ENCODE peak calls at places on chromosomes 3 and 15, in six cellular contexts. U is GM12878, V is SK-N-SH, D is H1, J is endothelial cell of umbilical vein, A is HCT116. N is an unnamed sample. For H4K20me1, the result is how much of the 10 kb centered on the place peaks cover.

GRCh38 chr3:32200991-32201758 is 37.3 kb upstream of the CMTM8 start:
- DNase-seq in J (peak), D (no peak), A (no peak), V (no peak), U (no peak), N (no peak)

GRCh38 chr3:72345237-72345878 is 502.9 kb downstream of the SHQ1 start:
- DNase-seq in V (no peak), A (no peak), J (no peak), D (no peak), U (no peak), N (no peak)

GRCh38 chr15:49900036-49900435 is 219.0 kb downstream of the ATP8B4 start:
- DNase-seq in D (no peak), A (no peak), U (no peak), J (no peak), V (no peak), N (no peak)

GRCh38 chr3:126478581-126479310 is 3.1 kb upstream of the ZXDC start:
- DNase-seq in A (no peak), J (no peak), U (no peak), V (no peak), D (no peak), N (no peak)

GRCh38 chr15:51144021-51144532 is 49.4 kb upstream of the TNFAIP8L3 start:
- DNase-seq in D (no peak), V (no peak), U (no peak), A (peak), J (peak), N (peak)

GRCh38 chr3:109372639-109373038 is 35.3 kb upstream of the DPPA4 start:
- DNase-seq in A (no peak), D (no peak), U (no peak), J (no peak), V (no peak), N (no peak)

GRCh38 chr3:31911643-31912042 is 69.4 kb downstream of the OSBPL10 start:
- DNase-seq in V (no peak), A (no peak), D (no peak), U (no peak), J (no peak), N (no peak)

GRCh38 chr3:72782521-72782920 is 65.7 kb downstream of the SHQ1 start:
- DNase-seq in J (no peak), U (no peak), D (no peak), V (no peak), A (no peak), N (no peak)

GRCh38 chr3:130820976-130821375 is 72.9 kb upstream of the ATP2C1 start:
- DNase-seq in D (no peak), U (no peak), A (peak), V (no peak), J (peak), N (no peak)

GRCh38 chr3:107372506-107372905 is 4.7 kb upstream of the CCDC54 start:
- DNase-seq in D (no peak), J (no peak), U (no peak), A (no peak), V (no peak), N (no peak)

GRCh38 chr15:90322531-90322930 is 29.6 kb upstream of the ZNF774 start:
- DNase-seq in V (no peak), A (no peak), J (no peak), U (no peak), D (no peak), N (no peak)

GRCh38 chr3:170467007-170467406 is 48.3 kb downstream of the CLDN11 start:
- DNase-seq in D (peak), U (no peak), A (no peak), V (no peak), J (no peak), N (peak)

GRCh38 chr3:87329065-87329464 is 52.7 kb upstream of the POU1F1 start:
- DNase-seq in J (no peak), U (no peak), V (no peak), D (no peak), A (no peak), N (no peak)

GRCh38 chr3:87335931-87336330 is 59.5 kb upstream of the POU1F1 start:
- DNase-seq in D (no peak), A (no peak), J (no peak), U (no peak), V (no peak), N (no peak)

GRCh38 chr3:87336761-87337160 is 60.4 kb upstream of the POU1F1 start:
- DNase-seq in U (no peak), A (no peak), J (no peak), V (no peak), D (no peak), N (peak)

GRCh38 chr3:87332789-87333188 is 56.4 kb upstream of the POU1F1 start:
- DNase-seq in D (no peak), J (no peak), V (no peak), A (no peak), U (no peak), N (no peak)

GRCh38 chr3:87333393-87333892 is 57.1 kb upstream of the POU1F1 start:
- DNase-seq in V (no peak), J (peak), U (no peak), D (no peak), A (peak), N (no peak)
- TF ChIP-seq POLR2AphosphoS5 in V (peak), J (peak), U (no peak), D (no peak), A (no peak), N (no peak)

DNA sequence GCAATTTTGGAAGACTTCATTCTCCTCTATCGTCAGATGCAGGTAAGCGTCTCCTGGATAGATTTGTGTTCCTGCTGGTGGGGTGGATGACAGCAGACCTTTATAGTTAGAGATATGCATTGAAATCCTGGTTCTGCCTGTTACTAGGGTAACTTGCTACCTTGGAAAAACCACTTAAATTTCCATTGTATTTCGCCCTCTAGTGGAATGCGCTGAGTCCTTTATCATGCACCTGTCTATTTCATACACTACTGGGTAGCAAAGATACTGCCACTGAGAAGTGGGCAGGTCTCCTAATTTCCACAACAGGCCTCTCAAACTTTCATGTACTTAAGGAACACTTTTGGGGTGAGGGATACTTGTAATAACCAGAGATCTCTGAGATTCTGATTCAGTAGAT is 209.5 kb upstream of the SUCLG2 start:
- DNase-seq in U (no peak), V (peak), J (peak), D (peak), A (peak), N (peak)
- TF ChIP-seq CTCF in U (peak), V (peak), J (peak), D (no peak), A (no peak), N (peak)

GRCh38 chr3:135242285-135242684 is 447.2 kb downstream of the EPHB1 start:
- DNase-seq in V (no peak), A (no peak), D (no peak), J (no peak), U (no peak), N (no peak)
- H4K20me1 ChIP-seq in V (under half), A (under half), D (under half), J (under half), U (under half), N (under half)

DNA sequence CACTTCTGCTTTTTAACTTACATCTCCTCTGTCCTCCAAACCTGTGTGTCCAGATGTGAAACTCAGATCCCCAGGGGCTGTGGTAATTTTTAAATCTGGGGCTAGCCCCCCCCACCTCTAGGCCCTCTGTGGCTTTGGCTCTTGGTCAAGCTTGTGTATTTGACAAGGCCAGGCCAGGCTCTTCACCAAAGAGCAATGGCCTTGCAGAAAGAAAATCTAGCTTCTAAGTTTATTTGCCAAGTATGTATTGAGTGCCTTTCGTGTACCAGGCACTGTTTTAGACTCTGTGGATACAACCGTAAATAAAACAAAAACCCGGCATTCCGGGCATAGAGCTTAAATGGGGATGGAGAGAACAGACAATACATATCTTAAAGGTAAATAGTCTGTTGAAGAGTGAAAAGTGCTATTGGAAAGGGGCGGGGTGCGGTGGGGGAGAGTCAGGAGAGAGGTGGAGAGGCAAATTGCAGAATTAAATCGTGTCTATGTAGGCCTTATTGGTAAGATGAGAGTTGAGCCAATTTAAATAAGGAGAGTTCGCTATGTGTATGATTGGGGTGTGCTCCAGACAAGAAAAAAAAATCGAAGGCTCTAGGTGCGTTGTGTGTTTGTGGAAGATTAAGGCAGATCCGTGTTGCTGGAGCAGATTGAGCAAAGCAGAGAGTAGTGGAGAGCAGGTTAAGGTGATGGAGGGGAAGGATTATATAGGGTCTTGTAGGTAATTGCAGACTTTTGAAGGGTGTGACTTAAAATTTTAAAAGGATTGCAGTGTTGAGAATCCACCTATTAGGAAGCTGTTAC is 816 bp upstream of the DPH6 start:
- DNase-seq in V (no peak), J (no peak), D (no peak), A (no peak), U (no peak), N (peak)
- TF ChIP-seq POLR2AphosphoS5 in V (no peak), J (no peak), D (no peak), A (no peak), U (no peak), N (no peak)

GRCh38 chr3:27721717-27722564 is at the start of gene EOMES:
- DNase-seq in U (no peak), D (peak), A (peak), J (peak), V (peak), N (peak)
- TF ChIP-seq CTCF in U (peak), D (peak), A (peak), J (peak), V (peak), N (peak)

GRCh38 chr15:56192659-56193442 is 50.8 kb downstream of the RFX7 start:
- DNase-seq in V (no peak), D (no peak), A (no peak), J (no peak), U (no peak), N (no peak)
- H4K20me1 ChIP-seq in V (under half), D (under half), A (under half), J (under half), U (under half), N (under half)

GRCh38 chr3:59540241-59540640 is 490.4 kb upstream of the CFAP20DC start:
- DNase-seq in U (no peak), V (no peak), A (no peak), J (no peak), D (no peak), N (no peak)
- TF ChIP-seq POLR2AphosphoS5 in U (no peak), V (no peak), A (no peak), J (no peak), D (no peak), N (no peak)

GRCh38 chr3:14208168-14208567 is 29.6 kb downstream of the LSM3 start:
- DNase-seq in U (no peak), V (no peak), J (no peak), A (no peak), D (no peak), N (no peak)

GRCh38 chr3:14204605-14205284 is 26.1 kb downstream of the LSM3 start:
- DNase-seq in A (no peak), J (peak), V (no peak), D (peak), U (no peak), N (no peak)

GRCh38 chr3:14203521-14204079 is 25.0 kb downstream of the LSM3 start:
- DNase-seq in D (peak), A (peak), V (peak), U (no peak), J (peak), N (peak)

GRCh38 chr3:14208977-14209394 is 30.4 kb downstream of the LSM3 start:
- DNase-seq in A (no peak), V (no peak), J (no peak), D (no peak), U (no peak), N (no peak)

GRCh38 chr3:14206548-14207177 is 28.0 kb downstream of the LSM3 start:
- DNase-seq in V (no peak), D (no peak), U (no peak), J (no peak), A (no peak), N (peak)
- TF ChIP-seq CTCF in V (no peak), D (peak), U (no peak), J (no peak), A (no peak), N (peak)

GRCh38 chr3:46962427-46962826 is 14.1 kb downstream of the CCDC12 start:
- DNase-seq in D (no peak), U (no peak), A (no peak), V (no peak), J (no peak), N (no peak)
- H4K20me1 ChIP-seq in D (under half), U (under half), A (under half), V (half or more), J (under half), N (half or more)

GRCh38 chr3:49279376-49279775 is 2.3 kb upstream of the C3orf62 start:
- DNase-seq in U (no peak), A (no peak), J (peak), V (no peak), D (no peak), N (no peak)
- TF ChIP-seq POLR2AphosphoS5 in U (no peak), A (no peak), J (no peak), V (no peak), D (no peak), N (no peak)

N was measured in GM23338.